ENCODE peak calls at places on chromosome 20, in seven cellular contexts. One of them, this sample, is unnamed.

GRCh38 chr20:24046905-24047304 is 58.3 kb upstream of the GGTLC1 start:
- DNase-seq in neuronal stem cell: no peak
- DNase-seq in adrenal gland: no peak
- DNase-seq in effector CD4-positive, alpha-beta T cell: no peak
- DNase-seq in naive B cell: no peak
- DNase-seq in left ventricle myocardium inferior: no peak
- DNase-seq in endothelial cell: no peak
- DNase-seq in this sample: no peak

GRCh38 chr20:62088258-62089127 is 22.8 kb upstream of the TAF4 start:
- DNase-seq in naive B cell: no peak
- DNase-seq in left ventricle myocardium inferior: no peak
- DNase-seq in adrenal gland: no peak
- DNase-seq in neuronal stem cell: no peak
- DNase-seq in effector CD4-positive, alpha-beta T cell: no peak
- DNase-seq in endothelial cell: no peak
- DNase-seq in this sample: peak

GRCh38 chr20:50015993-50016770 is 33.4 kb downstream of the SNAI1 start:
- DNase-seq in endothelial cell: no peak
- DNase-seq in naive B cell: no peak
- DNase-seq in neuronal stem cell: no peak
- DNase-seq in effector CD4-positive, alpha-beta T cell: no peak
- DNase-seq in adrenal gland: no peak
- DNase-seq in left ventricle myocardium inferior: peak
- DNase-seq in this sample: no peak

GRCh38 chr20:43725666-43726065 is 1.1 kb downstream of the GTSF1L start:
- DNase-seq in effector CD4-positive, alpha-beta T cell: no peak
- DNase-seq in adrenal gland: no peak
- DNase-seq in left ventricle myocardium inferior: no peak
- DNase-seq in neuronal stem cell: no peak
- DNase-seq in endothelial cell: no peak
- DNase-seq in naive B cell: no peak
- DNase-seq in this sample: no peak

GRCh38 chr20:34774431-34774830 is 51.0 kb downstream of the NCOA6 start:
- DNase-seq in left ventricle myocardium inferior: no peak
- DNase-seq in neuronal stem cell: no peak
- DNase-seq in adrenal gland: no peak
- DNase-seq in endothelial cell: no peak
- DNase-seq in naive B cell: no peak
- DNase-seq in effector CD4-positive, alpha-beta T cell: no peak
- DNase-seq in this sample: no peak

GRCh38 chr20:51318058-51318960 is 224.2 kb downstream of the NFATC2 start:
- DNase-seq in naive B cell: peak
- DNase-seq in adrenal gland: peak
- DNase-seq in effector CD4-positive, alpha-beta T cell: peak
- DNase-seq in left ventricle myocardium inferior: peak
- DNase-seq in endothelial cell: peak
- DNase-seq in neuronal stem cell: peak
- DNase-seq in this sample: no peak

GRCh38 chr20:17617212-17617867 is 47.5 kb downstream of the DSTN start:
- DNase-seq in effector CD4-positive, alpha-beta T cell: peak
- DNase-seq in neuronal stem cell: peak
- DNase-seq in endothelial cell: peak
- DNase-seq in naive B cell: peak
- DNase-seq in left ventricle myocardium inferior: peak
- DNase-seq in adrenal gland: peak
- DNase-seq in this sample: no peak

GRCh38 chr20:2109425-2110210 is 8.0 kb downstream of the STK35 start:
- DNase-seq in left ventricle myocardium inferior: peak
- DNase-seq in neuronal stem cell: no peak
- DNase-seq in effector CD4-positive, alpha-beta T cell: no peak
- DNase-seq in endothelial cell: no peak
- DNase-seq in adrenal gland: peak
- DNase-seq in naive B cell: no peak
- DNase-seq in this sample: no peak

GRCh38 chr20:31691646-31692275 is 30.9 kb downstream of the BCL2L1 start:
- DNase-seq in neuronal stem cell: no peak
- DNase-seq in adrenal gland: no peak
- DNase-seq in naive B cell: no peak
- DNase-seq in effector CD4-positive, alpha-beta T cell: no peak
- DNase-seq in endothelial cell: no peak
- DNase-seq in left ventricle myocardium inferior: no peak
- DNase-seq in this sample: no peak

GRCh38 chr20:32480361-32481199 is 104.6 kb downstream of the NOL4L start:
- DNase-seq in endothelial cell: no peak
- DNase-seq in effector CD4-positive, alpha-beta T cell: no peak
- DNase-seq in naive B cell: no peak
- DNase-seq in left ventricle myocardium inferior: peak
- DNase-seq in neuronal stem cell: no peak
- DNase-seq in adrenal gland: no peak
- DNase-seq in this sample: no peak

GRCh38 chr20:38680492-38681118 is 43.7 kb upstream of the SLC32A1 start:
- DNase-seq in naive B cell: no peak
- DNase-seq in adrenal gland: peak
- DNase-seq in endothelial cell: peak
- DNase-seq in neuronal stem cell: peak
- DNase-seq in effector CD4-positive, alpha-beta T cell: no peak
- DNase-seq in left ventricle myocardium inferior: no peak
- DNase-seq in this sample: no peak

GRCh38 chr20:18225652-18226051 is 62.7 kb upstream of the ZNF133 start:
- DNase-seq in naive B cell: no peak
- DNase-seq in effector CD4-positive, alpha-beta T cell: no peak
- DNase-seq in neuronal stem cell: no peak
- DNase-seq in adrenal gland: no peak
- DNase-seq in left ventricle myocardium inferior: no peak
- DNase-seq in endothelial cell: no peak
- DNase-seq in this sample: no peak

GRCh38 chr20:23744726-23745646 is 5.7 kb downstream of the CST1 start:
- DNase-seq in neuronal stem cell: no peak
- DNase-seq in endothelial cell: no peak
- DNase-seq in left ventricle myocardium inferior: no peak
- DNase-seq in adrenal gland: no peak
- DNase-seq in naive B cell: no peak
- DNase-seq in effector CD4-positive, alpha-beta T cell: no peak
- DNase-seq in this sample: no peak